ENCODE peak calls at places on chromosomes 16 and 17, in seven cellular contexts. M is AG04449; D is GM12864; A is endodermal cell; X is cardiac fibroblast; P is transverse colon; Q is CD8-positive, alpha-beta memory T cell. G is an unnamed sample.

GRCh38 chr17:81665205-81666091 is 957 bp downstream of the OXLD1 start:
- DNase-seq in M (no peak), P (peak; percentile 39), A (peak; percentile 70), X (peak; percentile 42), D (no peak), Q (peak; percentile 16), G (peak; percentile 36)

GRCh38 chr17:82923366-82924113 is 83.7 kb upstream of the ZNF750 start:
- DNase-seq in A (no peak), M (no peak), X (no peak), D (no peak), P (no peak), Q (no peak), G (no peak)

GRCh38 chr16:84992700-84993075 is 18.6 kb downstream of the ZDHHC7 start:
- DNase-seq in D (no peak), M (no peak), X (peak; percentile 42), A (no peak), Q (no peak), P (no peak), G (no peak)

GRCh38 chr17:31571124-31571892 is 179.8 kb downstream of the RAB11FIP4 start:
- DNase-seq in P (peak; percentile 51), D (no peak), X (peak; percentile 98), M (no peak), A (no peak), Q (no peak), G (no peak)

GRCh38 chr16:28873543-28874201 is 4.6 kb upstream of the ATP2A1 start:
- DNase-seq in Q (peak; percentile 53), X (no peak), M (no peak), A (peak; percentile 85), D (no peak), P (peak; percentile 30), G (no peak)

GRCh38 chr16:69406780-69407331 is 17.6 kb upstream of the CYB5B start:
- DNase-seq in D (no peak), Q (no peak), X (no peak), A (no peak), P (no peak), M (no peak), G (peak; percentile 30)

GRCh38 chr17:48012151-48012520 is 25.5 kb downstream of the COPZ2 start:
- DNase-seq in Q (peak; percentile 52), M (no peak), X (no peak), D (no peak), P (peak; percentile 59), A (peak; percentile 90), G (peak; percentile 78)

GRCh38 chr17:57782642-57783337 is 37.7 kb upstream of the CCDC182 start:
- DNase-seq in M (no peak), D (no peak), Q (no peak), A (peak; percentile 72), P (no peak), X (no peak), G (no peak)

GRCh38 chr16:54374136-54374535 is 87.5 kb upstream of the IRX3 start:
- DNase-seq in Q (no peak), A (no peak), M (no peak), D (no peak), X (no peak), P (no peak), G (no peak)

GRCh38 chr17:237406-237955 is 56.0 kb upstream of the DOC2B start:
- DNase-seq in Q (no peak), P (peak; percentile 3), M (no peak), A (peak; percentile 78), D (no peak), X (no peak), G (no peak)

GRCh38 chr16:12436201-12436657 is 367.5 kb downstream of the CPPED1 start:
- DNase-seq in A (peak; percentile 82), M (no peak), Q (no peak), X (no peak), D (no peak), P (no peak), G (no peak)

GRCh38 chr17:45284176-45285140 is 22.6 kb upstream of the SPATA32 start:
- DNase-seq in M (no peak), P (no peak), D (no peak), Q (no peak), X (no peak), A (peak; percentile 79), G (no peak)

GRCh38 chr17:45300060-45300751 is 16.6 kb downstream of the MAP3K14 start:
- DNase-seq in X (no peak), Q (no peak), D (no peak), P (no peak), M (no peak), A (no peak), G (no peak)

GRCh38 chr17:55067697-55068439 is 99.3 kb downstream of the STXBP4 start:
- DNase-seq in A (no peak), Q (no peak), P (no peak), X (peak; percentile 10), M (no peak), D (no peak), G (no peak)

GRCh38 chr16:79560923-79561322 is 39.6 kb downstream of the MAF start:
- DNase-seq in M (no peak), D (no peak), P (no peak), X (no peak), A (no peak), Q (no peak), G (no peak)

GRCh38 chr17:21540502-21540901 is 151.8 kb upstream of the KCNJ18 start:
- DNase-seq in A (no peak), X (no peak), Q (no peak), P (no peak), M (no peak), D (no peak), G (no peak)

DNA sequence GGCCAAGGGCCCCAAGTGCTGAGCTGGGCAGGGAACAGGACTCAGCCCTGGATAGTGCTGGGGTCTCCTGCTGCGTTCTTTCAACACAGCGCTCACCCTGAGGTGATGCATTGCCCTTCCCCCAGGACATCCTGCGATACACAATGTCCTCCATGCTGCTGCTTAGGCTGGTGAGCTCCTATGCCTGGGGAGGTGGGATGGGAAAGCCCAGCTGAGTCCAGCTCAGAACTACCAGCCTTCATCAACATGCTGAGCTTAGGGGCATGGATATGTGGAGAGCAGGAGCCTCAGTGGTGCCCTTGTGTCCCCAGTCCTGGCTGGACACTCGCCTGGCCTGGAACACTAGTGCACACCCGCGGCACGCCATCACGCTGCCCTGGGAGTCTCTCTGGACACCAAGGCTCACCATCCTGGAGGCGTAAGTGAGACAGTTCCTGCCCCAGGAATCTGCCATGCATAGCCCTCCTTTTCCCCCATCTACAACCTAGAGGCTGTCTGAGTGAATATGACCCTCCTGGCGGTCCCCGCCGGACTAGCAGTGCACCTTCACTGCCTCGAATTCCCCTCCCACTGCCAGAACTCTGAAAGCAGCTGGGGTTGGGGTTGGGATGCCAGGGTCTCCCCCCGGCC is 710 bp downstream of the ZACN start:
- DNase-seq in Q (no peak), D (no peak), P (no peak), M (no peak), A (no peak), X (no peak), G (no peak)
- H3K4me3 ChIP-seq in Q (no peak overlapping the region), D (no peak overlapping the region), P (no peak overlapping the region), M (no peak overlapping the region), A (peak overlapping the region; percentile 58), X (no peak overlapping the region), G (no peak overlapping the region)

DNA sequence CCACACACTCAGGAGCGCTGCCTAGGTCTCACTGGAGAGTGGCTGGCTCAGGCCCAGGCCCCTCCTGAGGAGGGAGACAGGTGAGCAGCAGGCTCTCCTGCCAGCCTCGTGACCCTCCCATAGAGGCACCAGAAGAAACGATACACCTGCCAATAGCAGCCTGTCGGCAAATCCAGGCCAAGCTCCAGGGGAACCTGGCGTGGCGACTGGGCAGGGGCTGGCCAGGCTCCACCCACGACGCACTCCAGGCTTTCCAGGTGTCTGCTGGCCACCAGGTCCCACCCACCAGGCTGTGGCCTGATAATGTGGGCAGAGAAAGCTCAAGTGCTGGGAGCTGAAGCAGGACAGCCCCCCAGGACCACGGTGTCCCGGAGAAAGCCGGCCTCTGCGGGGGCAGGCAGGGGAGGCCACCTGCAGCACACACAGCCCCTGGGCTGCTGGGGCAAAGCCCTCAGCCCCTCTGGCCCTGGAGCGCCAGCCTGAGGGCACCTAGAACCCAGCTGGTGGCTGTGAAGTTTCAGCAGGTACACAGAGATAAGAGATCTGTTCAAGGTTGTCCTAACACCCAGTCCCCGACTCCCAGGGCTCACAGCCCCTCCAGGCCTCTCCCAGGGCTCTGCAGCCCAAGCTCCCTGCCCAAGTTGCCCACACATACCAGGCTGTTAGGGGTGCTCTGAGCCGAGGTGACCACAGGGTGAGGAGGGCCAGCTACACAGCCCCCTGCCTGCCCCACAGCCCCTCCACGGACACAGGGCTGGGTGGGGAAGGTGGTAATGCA is 2.4 kb downstream of the PGAP6 start:
- DNase-seq in A (peak; percentile 96), D (no peak), P (peak; percentile 84), X (no peak), M (no peak), Q (no peak), G (no peak)
- H3K4me3 ChIP-seq in A (peak overlapping the region; percentile 84), D (no peak overlapping the region), P (no peak overlapping the region), X (no peak overlapping the region), M (no peak overlapping the region), Q (peak overlapping the region; percentile 55), G (peak overlapping the region; percentile 66)

DNA sequence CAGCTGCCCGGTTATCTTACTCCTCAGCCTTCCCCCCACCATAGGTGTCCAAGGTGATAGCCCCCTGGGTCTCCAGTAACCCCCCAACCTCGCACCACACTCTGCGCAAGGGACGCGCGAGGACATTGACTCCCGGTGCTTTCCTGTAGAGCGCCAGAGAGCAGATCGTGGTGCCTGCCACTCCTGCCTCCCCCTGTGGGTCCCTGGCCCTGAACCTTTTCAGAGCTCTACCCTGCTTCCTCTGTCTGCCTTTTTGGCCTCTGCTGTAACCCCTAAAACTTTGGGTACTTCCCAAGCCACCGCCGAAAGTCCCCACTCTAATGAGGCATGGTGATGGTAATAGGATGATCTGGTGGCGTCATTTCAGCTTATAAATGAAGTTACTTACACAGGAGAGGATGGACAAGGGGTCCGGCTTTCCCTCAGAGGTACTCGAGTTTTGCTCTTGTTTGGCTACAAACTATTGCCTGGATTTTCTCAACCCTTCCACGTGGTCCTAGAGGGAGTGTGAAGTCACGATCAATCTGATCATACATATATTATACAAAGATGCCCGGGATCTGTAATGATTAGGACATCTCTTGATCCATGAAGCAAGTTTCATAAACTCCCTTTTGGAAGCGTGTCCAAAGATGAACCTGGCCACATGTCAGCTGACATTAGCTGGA is 2.1 kb upstream of the CDH11 start:
- DNase-seq in D (no peak), Q (no peak), M (no peak), P (no peak), X (no peak), A (peak; percentile 53), G (no peak)
- H3K4me3 ChIP-seq in D (no peak overlapping the region), Q (no peak overlapping the region), M (peak overlapping the region; percentile 76), P (peak overlapping the region; percentile 70), X (peak overlapping the region; percentile 68), A (peak overlapping the region; percentile 77), G (no peak overlapping the region)

GRCh38 chr16:884232-884631 is 83.7 kb upstream of the GNG13 start:
- DNase-seq in Q (no peak), P (no peak), M (no peak), X (no peak), D (no peak), A (no peak), G (no peak)

GRCh38 chr16:886802-887731 is 83.7 kb downstream of the LMF1 start:
- DNase-seq in Q (no peak), A (peak; percentile 65), M (no peak), P (no peak), X (no peak), D (no peak), G (no peak)

GRCh38 chr16:887846-888245 is 82.9 kb downstream of the LMF1 start:
- DNase-seq in Q (no peak), X (no peak), D (no peak), A (no peak), P (no peak), M (no peak), G (no peak)

GRCh38 chr16:885391-885790 is 84.9 kb upstream of the GNG13 start:
- DNase-seq in P (no peak), M (no peak), Q (no peak), X (no peak), D (no peak), A (no peak), G (no peak)

GRCh38 chr16:886084-886543 is 84.7 kb downstream of the LMF1 start:
- DNase-seq in D (no peak), P (no peak), X (no peak), Q (no peak), M (no peak), A (peak; percentile 78), G (no peak)
- H3K4me3 ChIP-seq in D (no peak overlapping the region), P (no peak overlapping the region), X (no peak overlapping the region), Q (no peak overlapping the region), M (no peak overlapping the region), A (no peak overlapping the region), G (no peak overlapping the region)

G was measured in Jurkat, Clone E6-1.